ENCODE peak calls at places on chromosomes 3 and 15, in six cellular contexts. Z is heart right ventricle, T is AG10803, U is AG09319, B is A549, Q is lower leg skin. W is an unnamed sample.

GRCh38 chr15:24684313-24684712 is 8.7 kb downstream of the NPAP1 start:
- DNase-seq in Z (no peak), T (no peak), U (no peak), B (no peak), Q (no peak), W (no peak)

GRCh38 chr15:95929232-95929846 is 401.2 kb upstream of the NR2F2 start:
- DNase-seq in Z (no peak), T (no peak), U (no peak), B (no peak), Q (no peak), W (no peak)

GRCh38 chr15:59371458-59372351 is 966 bp downstream of the MYO1E start:
- DNase-seq in Z (peak), T (peak), U (no peak), B (no peak), Q (peak), W (peak)

GRCh38 chr15:100183921-100184480 is 157.8 kb downstream of the ADAMTS17 start:
- DNase-seq in Z (no peak), T (no peak), U (no peak), B (no peak), Q (peak), W (no peak)

GRCh38 chr15:56088389-56088788 is 95.0 kb upstream of the NEDD4 start:
- DNase-seq in Z (no peak), T (no peak), U (no peak), B (no peak), Q (no peak), W (no peak)

GRCh38 chr15:75857886-75858285 is 14.6 kb downstream of the UBE2Q2 start:
- DNase-seq in Z (no peak), T (no peak), U (no peak), B (no peak), Q (no peak), W (no peak)

GRCh38 chr3:30768703-30769550 is 125.5 kb downstream of the GADL1 start:
- DNase-seq in Z (peak), T (peak), U (peak), B (peak), Q (peak), W (peak)

GRCh38 chr3:151795276-151795675 is 18.6 kb upstream of the AADAC start:
- DNase-seq in Z (no peak), T (peak), U (peak), B (peak), Q (no peak), W (no peak)

GRCh38 chr3:33103034-33103433 is 6.1 kb upstream of the GLB1 start:
- DNase-seq in Z (no peak), T (no peak), U (no peak), B (no peak), Q (no peak), W (no peak)

GRCh38 chr3:29012011-29012410 is 268.9 kb upstream of the RBMS3 start:
- DNase-seq in Z (no peak), T (no peak), U (no peak), B (no peak), Q (no peak), W (no peak)

GRCh38 chr15:44593042-44593736 is 56.2 kb downstream of the EIF3J start:
- DNase-seq in Z (no peak), T (no peak), U (no peak), B (peak), Q (no peak), W (no peak)

GRCh38 chr3:59364471-59364870 is 314.6 kb upstream of the CFAP20DC start:
- DNase-seq in Z (no peak), T (peak), U (no peak), B (no peak), Q (no peak), W (no peak)

GRCh38 chr15:34951993-34952392 is 17.5 kb downstream of the AQR start:
- DNase-seq in Z (no peak), T (peak), U (peak), B (no peak), Q (no peak), W (no peak)

GRCh38 chr15:77239892-77240608 is 169.1 kb upstream of the TSPAN3 start:
- DNase-seq in Z (no peak), T (peak), U (peak), B (no peak), Q (no peak), W (no peak)

GRCh38 chr3:171225698-171226097 is 199.2 kb upstream of the SLC2A2 start:
- DNase-seq in Z (no peak), T (peak), U (no peak), B (no peak), Q (no peak), W (no peak)

GRCh38 chr3:78875851-78876250 is 891.9 kb downstream of the ROBO1 start:
- DNase-seq in Z (no peak), T (no peak), U (no peak), B (no peak), Q (no peak), W (no peak)

GRCh38 chr3:72887723-72888545 is at the start of gene GXYLT2:
- DNase-seq in Z (peak), T (peak), U (no peak), B (peak), Q (peak), W (peak)

GRCh38 chr3:150165396-150166094 is 194.8 kb upstream of the PFN2 start:
- DNase-seq in Z (no peak), T (no peak), U (no peak), B (no peak), Q (no peak), W (no peak)

DNA sequence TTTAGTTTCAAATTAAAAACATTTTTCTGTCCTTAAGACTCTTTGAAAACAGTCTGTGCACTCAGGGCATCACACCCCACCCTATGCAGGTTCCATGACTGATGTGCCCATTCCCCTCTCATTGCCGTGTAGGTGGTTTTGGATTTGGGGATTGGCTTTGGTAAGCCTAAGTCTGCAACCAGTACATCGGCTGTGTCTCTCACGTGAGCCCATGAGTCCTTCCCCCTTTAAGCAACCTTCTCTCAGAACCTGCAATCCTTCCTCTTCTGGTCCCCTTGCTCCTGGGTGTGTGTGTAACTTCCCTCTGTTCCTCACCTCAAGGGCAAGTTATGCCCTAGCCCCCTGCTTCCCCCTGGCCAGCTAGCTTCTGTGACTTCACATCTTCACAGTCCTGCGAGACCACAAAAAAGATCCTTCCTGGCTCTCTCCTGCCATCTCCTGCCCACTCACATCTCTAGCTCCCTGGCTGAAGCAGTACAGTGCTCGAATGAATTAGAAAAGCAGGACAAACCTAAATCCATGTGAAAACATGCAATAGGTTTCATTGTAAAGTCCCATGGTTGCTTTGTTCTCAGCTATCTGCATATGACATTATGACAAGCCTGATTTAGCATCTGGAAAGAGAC is 126.7 kb downstream of the UACA start:
- DNase-seq in Z (no peak), T (peak), U (no peak), B (peak), Q (no peak), W (no peak)
- TF ChIP-seq CTCF in Z (peak), T (peak), U (peak), B (peak), Q (no peak), W (peak)

GRCh38 chr3:157113832-157114505 is 46.0 kb downstream of the CCNL1 start:
- DNase-seq in Z (no peak), T (no peak), U (no peak), B (no peak), Q (no peak), W (no peak)
- TF ChIP-seq CTCF in Z (no peak), T (no peak), U (no peak), B (no peak), Q (no peak), W (peak)

DNA sequence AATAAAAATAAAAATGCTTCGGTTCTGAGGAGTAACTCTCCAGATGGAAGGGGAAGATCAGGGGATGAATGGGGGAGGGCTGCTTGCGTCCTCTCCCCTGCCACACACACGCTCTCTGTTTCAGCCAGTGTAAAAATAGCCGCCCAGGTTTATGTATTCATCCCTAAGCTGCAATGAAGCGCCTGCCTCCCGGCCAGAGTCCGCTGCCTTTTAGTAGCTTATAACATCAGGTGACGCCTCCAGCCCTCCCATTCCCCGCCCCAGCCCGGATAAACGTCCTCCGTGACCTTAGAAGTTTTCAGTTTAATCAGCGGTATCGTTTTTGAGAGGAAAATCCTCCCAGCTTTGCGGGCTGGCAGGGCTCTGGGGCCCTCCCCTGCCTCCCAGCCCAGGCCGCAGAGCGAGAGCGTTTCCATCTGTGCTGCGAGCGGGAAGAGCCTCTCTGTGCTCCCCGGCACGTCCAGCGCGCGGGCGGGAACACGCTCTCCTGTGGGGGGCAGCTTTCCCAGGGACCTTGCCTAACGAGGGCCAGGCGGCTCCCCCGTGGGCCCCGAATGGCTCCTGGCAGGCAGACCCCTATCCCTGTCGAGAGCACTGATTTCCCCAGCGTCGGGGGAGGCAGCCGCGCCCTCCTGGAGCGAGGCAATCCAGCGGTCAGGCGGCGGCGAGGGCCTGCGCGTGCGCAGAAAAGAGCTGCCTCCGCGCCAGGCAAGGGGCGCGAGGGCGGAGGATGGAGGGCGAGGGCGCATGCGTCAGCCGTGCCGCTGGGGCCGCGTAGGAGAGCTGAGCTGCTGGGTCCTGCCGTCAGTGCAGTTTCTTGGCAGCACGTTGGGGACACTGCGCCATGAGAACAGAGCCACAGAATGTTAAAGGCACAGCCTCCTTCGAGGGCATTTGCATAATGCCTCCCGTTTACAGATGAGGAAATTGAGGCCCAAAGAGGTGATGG is 71.2 kb downstream of the CCNL1 start:
- DNase-seq in Z (peak), T (peak), U (peak), B (peak), Q (peak), W (peak)
- TF ChIP-seq CTCF in Z (peak), T (no peak), U (peak), B (no peak), Q (no peak), W (peak)

DNA sequence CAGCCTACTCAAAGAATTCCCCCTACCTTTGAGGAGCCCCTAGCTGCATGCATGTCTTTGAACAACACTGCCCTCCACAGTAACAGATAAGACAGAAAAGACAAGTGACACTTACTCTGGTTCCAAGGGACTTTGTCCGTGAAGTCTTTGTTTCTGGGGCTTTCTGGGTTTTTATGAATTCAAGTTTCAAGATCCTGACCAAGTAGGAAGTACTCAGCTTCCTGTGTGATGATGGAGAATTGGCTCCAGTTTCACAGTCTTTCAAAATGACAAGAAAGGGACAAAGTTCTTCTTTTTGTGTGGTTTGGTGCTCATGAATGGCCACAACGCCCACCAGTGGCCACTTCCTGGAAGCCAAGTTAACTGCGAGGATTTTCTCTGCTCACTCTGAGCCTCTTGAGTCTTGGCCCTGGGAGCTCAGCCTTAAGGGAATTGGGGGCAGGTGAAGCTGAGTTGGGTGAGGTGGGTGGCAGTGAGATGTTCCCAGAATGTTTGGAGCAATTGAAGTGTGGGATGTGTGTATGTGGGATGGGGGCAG is at the start of gene CCR1:
- DNase-seq in Z (no peak), T (peak), U (no peak), B (peak), Q (no peak), W (no peak)
- TF ChIP-seq CTCF in Z (no peak), T (peak), U (peak), B (peak), Q (no peak), W (peak)

GRCh38 chr15:69978603-69979002 is 119.1 kb downstream of the TLE3 start:
- DNase-seq in Z (no peak), T (no peak), U (no peak), B (no peak), Q (peak), W (no peak)

GRCh38 chr15:69980311-69981059 is 117.2 kb downstream of the TLE3 start:
- DNase-seq in Z (no peak), T (no peak), U (no peak), B (no peak), Q (peak), W (no peak)

GRCh38 chr15:69982037-69982436 is 115.7 kb downstream of the TLE3 start:
- DNase-seq in Z (no peak), T (no peak), U (no peak), B (no peak), Q (peak), W (no peak)

GRCh38 chr15:69979783-69980182 is 117.9 kb downstream of the TLE3 start:
- DNase-seq in Z (no peak), T (no peak), U (no peak), B (no peak), Q (peak), W (no peak)

GRCh38 chr15:69979269-69979668 is 118.4 kb downstream of the TLE3 start:
- DNase-seq in Z (no peak), T (no peak), U (no peak), B (peak), Q (peak), W (no peak)
- TF ChIP-seq CTCF in Z (peak), T (no peak), U (no peak), B (peak), Q (no peak), W (no peak)

GRCh38 chr15:64045774-64046346 is 425 bp downstream of the DAPK2 start:
- DNase-seq in Z (peak), T (no peak), U (no peak), B (no peak), Q (no peak), W (no peak)

GRCh38 chr15:64045106-64045435 is 1.2 kb downstream of the DAPK2 start:
- DNase-seq in Z (no peak), T (no peak), U (no peak), B (no peak), Q (no peak), W (no peak)

GRCh38 chr15:64044315-64045105 is 1.8 kb downstream of the DAPK2 start:
- DNase-seq in Z (no peak), T (no peak), U (no peak), B (no peak), Q (no peak), W (no peak)

GRCh38 chr15:64048766-64049165 is 2.5 kb upstream of the DAPK2 start:
- DNase-seq in Z (no peak), T (no peak), U (no peak), B (no peak), Q (no peak), W (no peak)

GRCh38 chr15:64046347-64047153 is at the start of gene DAPK2:
- DNase-seq in Z (peak), T (peak), U (no peak), B (peak), Q (peak), W (peak)
- TF ChIP-seq CTCF in Z (peak), T (peak), U (peak), B (peak), Q (no peak), W (peak)

GRCh38 chr3:141280690-141281089 is 49.1 kb downstream of the PXYLP1 start:
- DNase-seq in Z (no peak), T (no peak), U (no peak), B (no peak), Q (no peak), W (no peak)

GRCh38 chr3:141277451-141277850 is 45.8 kb downstream of the PXYLP1 start:
- DNase-seq in Z (no peak), T (no peak), U (no peak), B (no peak), Q (no peak), W (no peak)

GRCh38 chr3:141278196-141279073 is 46.8 kb downstream of the PXYLP1 start:
- DNase-seq in Z (no peak), T (peak), U (no peak), B (no peak), Q (no peak), W (no peak)

GRCh38 chr3:141280086-141280485 is 48.5 kb downstream of the PXYLP1 start:
- DNase-seq in Z (no peak), T (peak), U (no peak), B (no peak), Q (no peak), W (no peak)

DNA sequence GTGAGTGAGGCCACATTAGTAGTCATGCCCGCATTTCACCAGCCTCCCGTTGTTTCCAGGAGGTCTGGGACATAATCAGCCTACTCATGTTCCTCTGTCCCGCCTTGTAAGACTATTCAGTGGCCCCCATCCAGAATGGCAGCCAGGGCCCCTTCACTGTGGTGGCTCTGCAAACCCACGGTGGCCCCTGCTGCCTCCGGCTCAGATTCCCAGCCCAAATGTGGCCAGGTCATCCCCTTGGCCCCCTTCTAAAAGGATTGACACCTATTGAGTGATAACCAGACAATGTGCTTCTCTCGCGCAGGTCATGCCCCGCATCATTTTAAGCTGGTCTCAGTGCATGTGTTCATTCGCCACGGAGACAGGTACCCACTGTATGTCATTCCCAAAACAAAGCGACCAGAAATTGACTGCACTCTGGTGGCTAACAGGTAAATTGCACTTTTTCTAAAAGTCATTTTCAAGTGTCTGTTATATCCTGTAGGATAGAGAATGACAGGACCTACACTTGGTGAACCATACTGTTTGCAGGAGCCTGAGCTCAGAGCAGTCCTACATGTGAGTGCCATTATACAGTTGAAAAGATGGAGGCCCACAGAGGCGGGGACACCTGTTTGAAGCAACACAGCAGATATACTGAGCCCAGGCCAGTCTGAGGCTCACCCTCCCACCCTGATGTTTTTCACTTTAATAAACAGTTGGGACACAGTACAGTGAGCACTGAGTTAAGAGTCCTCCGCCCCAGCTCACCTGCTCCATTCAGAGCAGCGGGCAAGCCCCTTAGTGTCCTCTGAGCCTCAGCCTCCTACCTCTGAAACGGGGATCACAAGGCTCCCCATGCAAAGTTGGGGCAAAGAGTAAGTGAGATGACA is 47.7 kb downstream of the PXYLP1 start:
- DNase-seq in Z (no peak), T (no peak), U (no peak), B (peak), Q (no peak), W (no peak)
- TF ChIP-seq CTCF in Z (peak), T (peak), U (peak), B (peak), Q (no peak), W (peak)

GRCh38 chr3:108091498-108092259 is 848 bp upstream of the CD47 start:
- DNase-seq in Z (no peak), T (no peak), U (no peak), B (no peak), Q (no peak), W (peak)

GRCh38 chr3:108089544-108089943 is 1.3 kb downstream of the CD47 start:
- DNase-seq in Z (no peak), T (no peak), U (no peak), B (no peak), Q (no peak), W (no peak)

GRCh38 chr3:108092556-108092955 is 1.7 kb upstream of the CD47 start:
- DNase-seq in Z (no peak), T (no peak), U (no peak), B (no peak), Q (no peak), W (no peak)

GRCh38 chr3:108090066-108090700 is 648 bp downstream of the CD47 start:
- DNase-seq in Z (no peak), T (peak), U (no peak), B (peak), Q (peak), W (no peak)

GRCh38 chr3:108090701-108091497 is at the start of gene CD47:
- DNase-seq in Z (peak), T (peak), U (peak), B (peak), Q (peak), W (peak)
- TF ChIP-seq CTCF in Z (no peak), T (no peak), U (no peak), B (no peak), Q (no peak), W (no peak)